ENCODE peak calls at places on chromosomes 4 and X, in nine cellular contexts. V is thoracic aorta, S is HepG2, I is adrenal gland, Y is RWPE1, J is heart left ventricle, Z is Peyer's patch, F is WERI-Rb-1, U is fibroblast of lung. Q is an unnamed sample.
A peak's percentile ranks its signal among the peaks of the same experiment; 100 is the strongest.

GRCh38 chr4:117085185-117085701 is at the start of gene TRAM1L1:
- DNase-seq in V (no peak), S (peak; percentile 30), I (peak; percentile 65), Y (peak; percentile 53), J (peak; percentile 70), Z (no peak), F (peak; percentile 95), U (peak; percentile 80), Q (no peak)

GRCh38 chrX:3713937-3714434 is 537 bp upstream of the PRKX start:
- DNase-seq in V (no peak), S (no peak), I (no peak), Y (no peak), J (no peak), Z (peak; percentile 44), F (no peak), U (no peak), Q (no peak)

GRCh38 chrX:2317527-2318055 is 183.2 kb downstream of the DHRSX start:
- DNase-seq in V (no peak), S (no peak), I (no peak), Y (no peak), J (no peak), Z (no peak), F (no peak), U (no peak), Q (no peak)

GRCh38 chrX:124435616-124436015 is 89.3 kb downstream of the SH2D1A start:
- DNase-seq in V (no peak), S (no peak), I (no peak), Y (no peak), J (no peak), Z (no peak), F (no peak), U (no peak), Q (no peak)

GRCh38 chrX:56763556-56764152 is 34.6 kb downstream of the NBDY start:
- DNase-seq in V (no peak), S (peak; percentile 15), I (no peak), Y (no peak), J (peak; percentile 82), Z (peak; percentile 77), F (peak; percentile 77), U (no peak), Q (peak; percentile 59)

GRCh38 chr4:59597536-59598232 is 1602.4 kb upstream of the ADGRL3 start:
- DNase-seq in V (no peak), S (no peak), I (no peak), Y (no peak), J (no peak), Z (no peak), F (no peak), U (no peak), Q (no peak)

GRCh38 chr4:108337923-108338322 is 169.2 kb upstream of the LEF1 start:
- DNase-seq in V (no peak), S (peak; percentile 1), I (peak; percentile 68), Y (no peak), J (no peak), Z (no peak), F (no peak), U (no peak), Q (no peak)

GRCh38 chrX:39532761-39533160 is 565.0 kb downstream of the BCOR start:
- DNase-seq in V (no peak), S (no peak), I (no peak), Y (no peak), J (no peak), Z (no peak), F (no peak), U (no peak), Q (no peak)

GRCh38 chr4:38867478-38868054 is at the start of gene FAM114A1:
- DNase-seq in V (peak; percentile 19), S (peak; percentile 51), I (peak; percentile 88), Y (peak; percentile 79), J (peak; percentile 91), Z (peak; percentile 54), F (peak; percentile 81), U (peak; percentile 86), Q (peak; percentile 61)

GRCh38 chrX:39821011-39821708 is 276.6 kb downstream of the BCOR start:
- DNase-seq in V (no peak), S (no peak), I (no peak), Y (peak; percentile 14), J (peak; percentile 55), Z (no peak), F (peak; percentile 88), U (peak; percentile 29), Q (no peak)

GRCh38 chr4:65566473-65566872 is 103.8 kb downstream of the EPHA5 start:
- DNase-seq in V (no peak), S (no peak), I (no peak), Y (no peak), J (no peak), Z (no peak), F (no peak), U (no peak), Q (no peak)

GRCh38 chr4:119118397-119118796 is 17.2 kb upstream of the MYOZ2 start:
- DNase-seq in V (no peak), S (no peak), I (no peak), Y (no peak), J (no peak), Z (no peak), F (no peak), U (no peak), Q (no peak)

GRCh38 chr4:2248821-2249261 is 6.9 kb upstream of the HAUS3 start:
- DNase-seq in V (no peak), S (no peak), I (peak; percentile 78), Y (no peak), J (peak; percentile 18), Z (peak; percentile 13), F (peak; percentile 11), U (no peak), Q (no peak)

GRCh38 chr4:150007512-150007911 is 70.7 kb upstream of the DCLK2 start:
- DNase-seq in V (no peak), S (no peak), I (no peak), Y (no peak), J (no peak), Z (no peak), F (no peak), U (no peak), Q (no peak)

GRCh38 chr4:17512973-17513665 is 1.2 kb upstream of the QDPR start:
- DNase-seq in V (no peak), S (no peak), I (no peak), Y (peak; percentile 36), J (no peak), Z (no peak), F (no peak), U (no peak), Q (no peak)

GRCh38 chrX:69125094-69125493 is 40.2 kb downstream of the PJA1 start:
- DNase-seq in V (no peak), S (no peak), I (no peak), Y (no peak), J (no peak), Z (no peak), F (no peak), U (no peak), Q (no peak)

GRCh38 chr4:43325220-43325967 is 432.9 kb downstream of the GRXCR1 start:
- DNase-seq in V (no peak), S (no peak), I (no peak), Y (no peak), J (no peak), Z (no peak), F (no peak), U (peak; percentile 22), Q (no peak)

GRCh38 chrX:116290359-116290758 is 119.8 kb downstream of the AGTR2 start:
- DNase-seq in V (no peak), S (no peak), I (no peak), Y (no peak), J (no peak), Z (no peak), F (no peak), U (no peak), Q (no peak)

GRCh38 chrX:140664939-140665338 is 44.6 kb upstream of the LINC00632 start:
- DNase-seq in V (no peak), S (peak; percentile 15), I (no peak), Y (peak; percentile 4), J (no peak), Z (no peak), F (no peak), U (peak; percentile 37), Q (no peak)

DNA sequence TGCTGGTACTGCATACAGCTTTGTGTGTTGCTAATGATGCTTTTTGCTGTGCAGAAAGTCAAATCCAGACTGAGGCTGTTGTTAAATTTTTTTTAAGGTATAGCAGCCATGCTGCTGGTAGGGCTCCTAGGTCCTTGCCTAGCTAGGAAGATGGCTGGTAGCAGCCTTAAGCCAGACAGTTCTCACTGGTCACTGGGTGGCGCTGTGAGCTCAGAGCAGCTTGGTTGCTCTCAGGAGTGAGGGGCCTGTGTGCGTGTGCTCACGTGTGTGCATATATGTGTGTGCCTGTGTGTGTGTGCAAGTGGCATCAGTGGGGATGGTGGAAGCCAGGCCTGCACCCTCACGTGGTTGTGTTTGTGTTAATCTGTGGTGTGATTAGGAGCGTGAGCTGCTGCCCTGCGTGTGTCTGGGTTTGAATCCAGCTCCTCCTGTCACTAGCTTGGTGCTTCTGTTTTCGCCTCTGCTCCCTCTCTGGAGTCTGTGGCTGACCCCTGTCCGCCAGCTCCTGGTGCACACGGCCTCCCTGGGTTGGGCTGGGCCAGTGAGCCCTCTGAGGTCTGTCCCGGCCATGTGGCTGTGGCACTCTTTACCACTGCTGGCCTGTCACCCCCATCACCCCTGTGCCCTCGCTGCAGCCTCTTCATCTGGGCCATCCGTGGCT is 46.1 kb downstream of the SORCS2 start:
- DNase-seq in V (no peak), S (no peak), I (no peak), Y (no peak), J (no peak), Z (no peak), F (peak; percentile 85), U (no peak), Q (no peak)
- TF ChIP-seq CTCF in V (no peak), S (no peak), I (peak; percentile 5), Y (no peak), J (no peak), Z (no peak), F (peak; percentile 96), U (peak; percentile 9), Q (no peak)

DNA sequence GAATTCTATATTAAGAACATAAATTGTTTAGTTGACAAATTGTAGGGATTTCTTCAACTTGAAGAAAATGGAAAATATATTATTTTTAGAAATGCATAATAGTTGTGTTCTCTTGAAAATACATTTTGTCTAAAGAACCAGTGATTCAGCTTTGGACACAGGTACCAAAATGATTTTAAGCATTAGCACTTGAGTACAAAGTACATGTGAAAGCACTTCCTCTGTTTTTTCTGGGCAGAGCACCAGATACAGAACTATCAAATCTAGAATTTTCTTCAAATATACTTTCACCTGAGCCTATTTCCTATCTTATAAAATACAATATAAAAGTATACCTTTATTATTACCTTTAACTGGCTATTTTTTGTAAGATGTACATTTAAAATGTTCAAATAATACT is 539.8 kb downstream of the ADGRL3 start:
- DNase-seq in V (no peak), S (no peak), I (no peak), Y (no peak), J (no peak), Z (no peak), F (no peak), U (no peak), Q (no peak)
- H3K27ac ChIP-seq in V (no peak overlapping the region), S (no peak overlapping the region), I (no peak overlapping the region), Y (no peak overlapping the region), J (no peak overlapping the region), Z (no peak overlapping the region), F (no peak overlapping the region), U (no peak overlapping the region), Q (no peak overlapping the region)

GRCh38 chr4:157226035-157226434 is 5.5 kb downstream of the GRIA2 start:
- DNase-seq in V (no peak), S (no peak), I (no peak), Y (no peak), J (no peak), Z (no peak), F (no peak), U (no peak), Q (no peak)
- TF ChIP-seq CTCF in V (no peak), S (no peak), I (no peak), Y (no peak), J (no peak), Z (no peak), F (no peak), U (no peak), Q (no peak)

GRCh38 chr4:76966024-76966579 is 16.6 kb downstream of the SEPTIN11 start:
- DNase-seq in V (no peak), S (no peak), I (no peak), Y (no peak), J (no peak), Z (no peak), F (no peak), U (no peak), Q (no peak)
- H3K27ac ChIP-seq in V (no peak overlapping the region), S (no peak overlapping the region), I (no peak overlapping the region), Y (no peak overlapping the region), J (no peak overlapping the region), Z (no peak overlapping the region), F (no peak overlapping the region), U (no peak overlapping the region), Q (no peak overlapping the region)